ENCODE peak calls at places on chromosome 1, in eight cellular contexts. K is hepatocyte, M is OCI-LY7, R is A549, Z is MM.1S, C is upper lobe of right lung, E is heart right ventricle, X is thoracic aorta. S is an unnamed sample.

GRCh38 chr1:67610450-67610849 is 74.6 kb upstream of the GADD45A start:
- DNase-seq in K (no peak), C (no peak), X (no peak), Z (no peak), E (no peak), M (no peak), R (no peak), S (no peak)

GRCh38 chr1:35726814-35727433 is 8.2 kb upstream of the C1orf216 start:
- DNase-seq in M (peak; percentile 45), C (no peak), K (peak; percentile 77), R (peak; percentile 44), X (no peak), E (peak; percentile 33), Z (peak; percentile 48), S (peak; percentile 25)

GRCh38 chr1:12179638-12180121 is 12.9 kb downstream of the TNFRSF1B start:
- DNase-seq in K (no peak), X (no peak), M (no peak), R (no peak), Z (no peak), E (no peak), C (no peak), S (no peak)

GRCh38 chr1:246631426-246631825 is 65.2 kb downstream of the CNST start:
- DNase-seq in E (no peak), K (no peak), R (no peak), M (no peak), X (no peak), C (no peak), Z (no peak), S (no peak)

GRCh38 chr1:220655961-220656720 is 34.0 kb upstream of the C1orf115 start:
- DNase-seq in M (no peak), Z (no peak), C (no peak), R (no peak), X (no peak), K (no peak), E (no peak), S (no peak)

GRCh38 chr1:205424881-205425635 is 3.2 kb upstream of the LEMD1 start:
- DNase-seq in C (no peak), K (no peak), M (no peak), Z (no peak), R (no peak), E (no peak), X (no peak), S (no peak)

GRCh38 chr1:29849038-29849750 is 612.9 kb downstream of the PTPRU start:
- DNase-seq in M (peak; percentile 57), Z (peak; percentile 63), C (no peak), X (no peak), K (peak; percentile 50), E (no peak), R (no peak), S (no peak)

GRCh38 chr1:29991025-29991424 is 732.4 kb downstream of the MATN1 start:
- DNase-seq in X (no peak), R (no peak), Z (no peak), E (no peak), C (no peak), K (peak; percentile 26), M (no peak), S (no peak)

GRCh38 chr1:65799601-65800000 is 6.9 kb downstream of the PDE4B start:
- DNase-seq in E (no peak), C (no peak), R (no peak), Z (no peak), M (no peak), X (no peak), K (no peak), S (no peak)

GRCh38 chr1:30914587-30914922 is 6.0 kb upstream of the SDC3 start:
- DNase-seq in C (no peak), M (no peak), E (no peak), K (no peak), X (no peak), R (no peak), Z (no peak), S (no peak)

GRCh38 chr1:185400057-185400456 is 83.0 kb upstream of the IVNS1ABP start:
- DNase-seq in R (no peak), C (no peak), M (no peak), Z (no peak), E (no peak), K (no peak), X (no peak), S (no peak)

GRCh38 chr1:156551866-156552265 is 20.5 kb downstream of the IQGAP3 start:
- DNase-seq in C (no peak), X (no peak), R (peak; percentile 37), M (no peak), K (no peak), E (no peak), Z (no peak), S (no peak)

GRCh38 chr1:199265319-199265718 is 626.5 kb downstream of the PTPRC start:
- DNase-seq in C (no peak), M (no peak), E (no peak), X (no peak), Z (no peak), R (no peak), K (no peak), S (no peak)

GRCh38 chr1:177686929-177687328 is 282.9 kb downstream of the SEC16B start:
- DNase-seq in E (no peak), M (no peak), X (no peak), K (no peak), Z (no peak), R (no peak), C (no peak), S (no peak)

GRCh38 chr1:162279099-162279498 is 97.6 kb downstream of the SPATA46 start:
- DNase-seq in M (no peak), X (no peak), K (no peak), Z (no peak), R (no peak), E (peak; percentile 24), C (no peak), S (no peak)

GRCh38 chr1:84907095-84907827 is 14.3 kb upstream of the LPAR3 start:
- DNase-seq in Z (no peak), E (no peak), M (no peak), X (no peak), R (no peak), K (no peak), C (no peak), S (peak; percentile 95)

GRCh38 chr1:11682287-11682771 is 1.4 kb upstream of the MAD2L2 start:
- DNase-seq in R (no peak), E (no peak), Z (no peak), M (no peak), K (no peak), X (no peak), C (no peak), S (no peak)

GRCh38 chr1:237186733-237187132 is 144.7 kb downstream of the RYR2 start:
- DNase-seq in C (no peak), M (no peak), X (no peak), K (no peak), E (no peak), R (no peak), Z (no peak), S (peak; percentile 22)

GRCh38 chr1:116914667-116915066 is 5.0 kb downstream of the PTGFRN start:
- DNase-seq in K (no peak), Z (no peak), R (no peak), M (no peak), X (no peak), C (no peak), E (no peak), S (no peak)
- H3K4me1 ChIP-seq in K (peaks cover 16% of the 10 kb centered on the region), Z (no peaks in the 10 kb centered on the region), R (peaks cover 16% of the 10 kb centered on the region), M (no peaks in the 10 kb centered on the region), X (peaks cover 25% of the 10 kb centered on the region), C (peaks cover 14% of the 10 kb centered on the region), E (peaks cover 89% of the 10 kb centered on the region), S (peaks cover 75% of the 10 kb centered on the region)

GRCh38 chr1:93631626-93632365 is 49.8 kb downstream of the BCAR3 start:
- DNase-seq in K (no peak), C (no peak), X (no peak), R (no peak), M (peak; percentile 64), Z (no peak), E (no peak), S (no peak)
- TF ChIP-seq CTCF in K (peak; percentile 29), C (peak; percentile 31), X (no peak), R (peak; percentile 25), M (peak; percentile 72), Z (no peak), E (peak; percentile 28), S (peak; percentile 6)

DNA sequence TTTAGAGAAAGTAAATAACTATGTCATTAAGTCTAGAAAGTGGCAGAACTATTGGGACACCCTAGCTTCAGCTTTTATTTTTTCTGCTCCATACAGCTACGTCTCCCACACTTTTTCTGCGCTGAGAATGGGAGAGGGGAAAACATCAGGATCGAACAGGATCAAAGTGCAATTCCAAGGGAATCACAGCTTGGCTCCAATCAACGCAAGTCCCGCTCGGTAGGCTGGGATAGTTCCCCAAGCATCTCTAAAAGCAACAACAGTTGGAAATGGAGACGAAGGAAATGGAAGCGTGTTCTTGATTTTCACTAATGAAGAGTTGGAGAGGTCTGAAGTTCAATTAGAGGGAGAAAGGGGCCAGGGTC is 536 bp downstream of the HMGCL start:
- DNase-seq in X (no peak), E (no peak), M (no peak), Z (no peak), R (no peak), K (no peak), C (no peak), S (no peak)
- H3K27ac ChIP-seq in X (peak overlapping the region; percentile 93), E (peak overlapping the region; percentile 87), M (peak overlapping the region; percentile 25), Z (no peak overlapping the region), R (peak overlapping the region; percentile 85), K (peak overlapping the region; percentile 97), C (peak overlapping the region; percentile 98), S (peak overlapping the region; percentile 72)

GRCh38 chr1:244322791-244323521 is 128.8 kb downstream of the ADSS2 start:
- DNase-seq in C (no peak), K (peak; percentile 80), M (no peak), X (peak; percentile 66), E (peak; percentile 36), R (peak; percentile 76), Z (no peak), S (peak; percentile 95)

GRCh38 chr1:244325056-244325764 is 126.5 kb downstream of the ADSS2 start:
- DNase-seq in R (no peak), Z (no peak), K (no peak), C (no peak), X (no peak), E (no peak), M (peak; percentile 14), S (no peak)

GRCh38 chr1:244326757-244327156 is 125.0 kb downstream of the ADSS2 start:
- DNase-seq in M (no peak), K (no peak), R (no peak), E (no peak), Z (no peak), C (no peak), X (no peak), S (no peak)

GRCh38 chr1:244322181-244322580 is 129.5 kb downstream of the ADSS2 start:
- DNase-seq in K (no peak), E (no peak), Z (no peak), C (no peak), X (no peak), R (no peak), M (no peak), S (no peak)

DNA sequence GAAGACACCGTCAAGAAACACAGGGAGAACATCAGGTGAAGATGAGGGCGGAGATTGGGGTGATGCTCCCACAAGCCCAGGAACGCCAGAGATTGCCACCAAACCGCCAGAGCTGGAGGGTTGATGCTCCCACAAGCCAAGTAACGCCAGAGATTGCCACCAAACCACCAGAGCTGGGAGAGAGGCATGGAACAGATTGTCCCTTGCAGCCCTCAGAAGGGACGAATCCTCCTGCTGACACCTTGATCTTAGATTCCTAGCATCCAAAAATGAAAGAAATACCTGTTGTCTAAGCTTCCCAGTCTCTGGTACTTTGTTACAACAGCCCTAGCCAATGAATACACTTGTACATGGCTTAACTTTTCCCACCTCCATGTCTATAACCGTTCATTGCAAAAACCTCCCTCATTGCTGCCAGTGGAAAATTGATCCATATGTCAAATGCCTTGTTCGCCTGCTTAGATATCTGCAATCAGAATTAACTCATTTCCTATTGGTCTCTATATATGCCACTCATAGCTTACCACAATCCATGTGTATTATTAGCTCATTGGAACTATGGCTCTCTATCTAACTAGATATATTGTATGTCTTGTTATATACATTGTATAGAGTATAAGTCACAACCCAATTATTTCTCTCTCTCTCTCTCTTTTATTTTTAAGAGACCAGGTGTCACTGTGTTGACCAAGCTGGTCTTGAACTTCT is 127.4 kb downstream of the ADSS2 start:
- DNase-seq in K (no peak), X (no peak), R (no peak), M (no peak), Z (no peak), C (no peak), E (no peak), S (no peak)
- H3K4me1 ChIP-seq in K (peaks cover 12% of the 10 kb centered on the region), X (peaks cover 26% of the 10 kb centered on the region), R (peaks cover 42% of the 10 kb centered on the region), M (peaks cover 5% of the 10 kb centered on the region), Z (no peaks in the 10 kb centered on the region), C (peaks cover 32% of the 10 kb centered on the region), E (peaks cover 15% of the 10 kb centered on the region), S (peaks cover 12% of the 10 kb centered on the region)